ENCODE peak calls at places on chromosome 13, in six cellular contexts. G, H, E, O, B and D are unnamed samples.
A peak's percentile ranks its signal among the peaks of the same experiment; 100 is the strongest.

GRCh38 chr13:52738719-52739467 is 727 bp downstream of the CNMD start:
- DNase-seq in G (no peak), H (no peak), E (no peak), O (no peak), B (no peak), D (no peak)

GRCh38 chr13:37534181-37534580 is 64.4 kb downstream of the POSTN start:
- DNase-seq in G (no peak), H (no peak), E (peak; percentile 87), O (peak; percentile 95), B (peak; percentile 18), D (peak; percentile 68)

GRCh38 chr13:22128413-22129198 is 457.7 kb downstream of the FGF9 start:
- DNase-seq in G (no peak), H (no peak), E (no peak), O (no peak), B (no peak), D (no peak)

GRCh38 chr13:105083986-105084385 is 1451.5 kb downstream of the EFNB2 start:
- DNase-seq in G (no peak), H (no peak), E (no peak), O (no peak), B (no peak), D (no peak)

GRCh38 chr13:23651439-23651838 is 81.2 kb downstream of the TNFRSF19 start:
- DNase-seq in G (no peak), H (no peak), E (no peak), O (no peak), B (no peak), D (no peak)

GRCh38 chr13:76799696-76800095 is 86.5 kb downstream of the KCTD12 start:
- DNase-seq in G (no peak), H (no peak), E (peak; percentile 74), O (peak; percentile 10), B (no peak), D (no peak)

GRCh38 chr13:48660356-48661076 is 6.8 kb downstream of the CYSLTR2 start:
- DNase-seq in G (no peak), H (no peak), E (no peak), O (no peak), B (no peak), D (no peak)

GRCh38 chr13:110208116-110208515 is 98.8 kb downstream of the COL4A1 start:
- DNase-seq in G (no peak), H (no peak), E (no peak), O (no peak), B (no peak), D (no peak)

GRCh38 chr13:76383671-76384461 is 502.3 kb downstream of the KCTD12 start:
- DNase-seq in G (peak; percentile 57), H (no peak), E (peak; percentile 91), O (peak; percentile 95), B (peak; percentile 96), D (peak; percentile 90)

GRCh38 chr13:111388851-111389500 is 68.5 kb downstream of the TEX29 start:
- DNase-seq in G (no peak), H (no peak), E (no peak), O (no peak), B (no peak), D (no peak)

GRCh38 chr13:51105046-51105445 is 6.0 kb downstream of the C13orf42 start:
- DNase-seq in G (no peak), H (no peak), E (no peak), O (no peak), B (no peak), D (no peak)

GRCh38 chr13:31890946-31891345 is 140.6 kb upstream of the FRY start:
- DNase-seq in G (no peak), H (no peak), E (no peak), O (no peak), B (no peak), D (no peak)

GRCh38 chr13:75968103-75968838 is 332.1 kb downstream of the LMO7 start:
- DNase-seq in G (no peak), H (no peak), E (peak; percentile 97), O (peak; percentile 66), B (no peak), D (no peak)

GRCh38 chr13:105177265-105177900 is 1358.1 kb downstream of the EFNB2 start:
- DNase-seq in G (no peak), H (no peak), E (no peak), O (no peak), B (no peak), D (no peak)

GRCh38 chr13:113048766-113049165 is 56.8 kb upstream of the F7 start:
- DNase-seq in G (no peak), H (no peak), E (no peak), O (no peak), B (no peak), D (no peak)

GRCh38 chr13:21673592-21674270 is 2.9 kb downstream of the FGF9 start:
- DNase-seq in G (no peak), H (peak; percentile 77), E (no peak), O (no peak), B (no peak), D (no peak)

GRCh38 chr13:76038920-76039716 is 403.0 kb downstream of the LMO7 start:
- DNase-seq in G (no peak), H (no peak), E (no peak), O (no peak), B (no peak), D (no peak)

GRCh38 chr13:95296326-95296939 is 4.8 kb downstream of the ABCC4 start:
- DNase-seq in G (no peak), H (peak; percentile 79), E (peak; percentile 25), O (no peak), B (no peak), D (no peak)

GRCh38 chr13:40026174-40026585 is 370.7 kb downstream of the COG6 start:
- DNase-seq in G (no peak), H (no peak), E (no peak), O (peak; percentile 42), B (no peak), D (no peak)

GRCh38 chr13:46184277-46184699 is 2.3 kb upstream of the LCP1 start:
- DNase-seq in G (no peak), H (peak; percentile 47), E (no peak), O (peak; percentile 11), B (no peak), D (no peak)

GRCh38 chr13:76677047-76677446 is 209.2 kb downstream of the KCTD12 start:
- DNase-seq in G (no peak), H (no peak), E (no peak), O (peak; percentile 57), B (peak; percentile 64), D (no peak)

GRCh38 chr13:22871248-22871647 is 309.5 kb upstream of the SGCG start:
- DNase-seq in G (no peak), H (no peak), E (no peak), O (no peak), B (no peak), D (no peak)

GRCh38 chr13:73722120-73722519 is 412.1 kb downstream of the KLF12 start:
- DNase-seq in G (no peak), H (no peak), E (peak; percentile 94), O (peak; percentile 58), B (peak; percentile 42), D (peak; percentile 8)

GRCh38 chr13:48775804-48776203 is 122.1 kb downstream of the CYSLTR2 start:
- DNase-seq in G (no peak), H (no peak), E (peak; percentile 12), O (peak; percentile 99), B (peak; percentile 91), D (peak; percentile 87)

GRCh38 chr13:43911871-43912270 is 32.2 kb downstream of the LACC1 start:
- DNase-seq in G (no peak), H (no peak), E (no peak), O (no peak), B (no peak), D (no peak)

GRCh38 chr13:46817081-46817480 is 20.1 kb upstream of the ESD start:
- DNase-seq in G (no peak), H (no peak), E (peak; percentile 18), O (peak; percentile 4), B (no peak), D (no peak)

GRCh38 chr13:33015791-33016323 is 366 bp upstream of the KL start:
- DNase-seq in G (no peak), H (peak; percentile 73), E (no peak), O (no peak), B (no peak), D (no peak)
- H3K4me3 ChIP-seq in G (peak overlapping the region; percentile 58), H (no peak overlapping the region), E (no peak overlapping the region), O (no peak overlapping the region), B (peak overlapping the region; percentile 5), D (no peak overlapping the region)

GRCh38 chr13:94232956-94233355 is 246.5 kb downstream of the DCT start:
- DNase-seq in G (no peak), H (no peak), E (no peak), O (peak; percentile 35), B (no peak), D (no peak)
- H3K4me3 ChIP-seq in G (no peak overlapping the region), H (no peak overlapping the region), E (no peak overlapping the region), O (no peak overlapping the region), B (no peak overlapping the region), D (no peak overlapping the region)

GRCh38 chr13:97327521-97328221 is 105.5 kb downstream of the MBNL2 start:
- DNase-seq in G (no peak), H (no peak), E (no peak), O (no peak), B (no peak), D (no peak)

GRCh38 chr13:97327071-97327470 is 104.9 kb downstream of the MBNL2 start:
- DNase-seq in G (no peak), H (no peak), E (no peak), O (no peak), B (no peak), D (no peak)

GRCh38 chr13:97329331-97329730 is 104.6 kb upstream of the RAP2A start:
- DNase-seq in G (peak; percentile 39), H (no peak), E (no peak), O (no peak), B (no peak), D (no peak)

GRCh38 chr13:97330448-97330847 is 103.5 kb upstream of the RAP2A start:
- DNase-seq in G (no peak), H (no peak), E (no peak), O (no peak), B (no peak), D (no peak)

GRCh38 chr13:97328222-97328790 is 105.7 kb upstream of the RAP2A start:
- DNase-seq in G (peak; percentile 30), H (no peak), E (peak; percentile 32), O (peak; percentile 56), B (peak; percentile 53), D (peak; percentile 58)
- H3K4me3 ChIP-seq in G (no peak overlapping the region), H (no peak overlapping the region), E (no peak overlapping the region), O (no peak overlapping the region), B (no peak overlapping the region), D (no peak overlapping the region)

GRCh38 chr13:62014299-62014698 is 598.6 kb upstream of the PCDH20 start:
- DNase-seq in G (no peak), H (no peak), E (peak; percentile 19), O (peak; percentile 1), B (peak; percentile 13), D (no peak)
- H3K4me3 ChIP-seq in G (peak overlapping the region; percentile 6), H (no peak overlapping the region), E (no peak overlapping the region), O (no peak overlapping the region), B (peak overlapping the region; percentile 29), D (no peak overlapping the region)

DNA sequence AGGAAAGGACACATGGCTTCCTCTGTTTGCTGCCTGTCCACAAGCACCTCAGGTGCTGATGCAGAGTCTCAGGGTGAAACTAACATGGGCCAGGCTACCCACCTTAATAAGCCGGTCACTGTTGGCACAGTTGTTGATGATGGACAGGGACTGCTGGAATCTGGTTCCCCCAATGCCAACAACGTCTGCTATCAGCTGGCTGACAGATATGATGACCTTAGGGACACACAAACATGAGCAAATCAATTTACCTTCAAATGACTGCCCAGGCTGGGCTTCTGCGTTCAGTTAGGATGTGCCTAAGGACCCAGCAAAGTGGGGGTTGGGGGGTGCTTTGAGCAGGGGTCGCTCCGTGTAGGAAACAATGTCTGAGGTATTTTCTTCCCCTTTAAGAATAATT is 77.1 kb upstream of the SLC15A1 start:
- DNase-seq in G (no peak), H (no peak), E (no peak), O (no peak), B (no peak), D (no peak)
- H3K4me3 ChIP-seq in G (no peak overlapping the region), H (no peak overlapping the region), E (no peak overlapping the region), O (no peak overlapping the region), B (no peak overlapping the region), D (no peak overlapping the region)